ENCODE peak calls at places on chromosome 17, in seven cellular contexts. T is mesothelial cell of epicardium, C is astrocyte of the spinal cord, E is brain microvascular endothelial cell, V is GM06990, S is HL-60, M is Peyer's patch. B is an unnamed sample.

GRCh38 chr17:43366809-43367587 is 31.8 kb upstream of the ARL4D start:
- DNase-seq in T (no peak), C (no peak), E (no peak), V (no peak), S (no peak), M (no peak), B (no peak)

GRCh38 chr17:16929281-16929680 is 42.6 kb downstream of the TNFRSF13B start:
- DNase-seq in T (no peak), C (no peak), E (no peak), V (no peak), S (no peak), M (no peak), B (peak)

GRCh38 chr17:3915642-3916012 is 638 bp downstream of the P2RX1 start:
- DNase-seq in T (no peak), C (no peak), E (no peak), V (peak), S (no peak), M (no peak), B (no peak)

GRCh38 chr17:44137891-44138709 is 3.6 kb upstream of the HROB start:
- DNase-seq in T (peak), C (peak), E (peak), V (peak), S (peak), M (peak), B (peak)

GRCh38 chr17:28268610-28269313 is 50.2 kb upstream of the TMEM97 start:
- DNase-seq in T (no peak), C (no peak), E (no peak), V (no peak), S (no peak), M (no peak), B (no peak)

GRCh38 chr17:78643326-78643725 is 66.1 kb upstream of the DNAH17 start:
- DNase-seq in T (no peak), C (no peak), E (no peak), V (no peak), S (no peak), M (no peak), B (no peak)

GRCh38 chr17:40432864-40433528 is 10.3 kb upstream of the IGFBP4 start:
- DNase-seq in T (peak), C (peak), E (peak), V (no peak), S (no peak), M (peak), B (no peak)

GRCh38 chr17:1047177-1047885 is 50.4 kb downstream of the TIMM22 start:
- DNase-seq in T (peak), C (peak), E (no peak), V (no peak), S (no peak), M (no peak), B (no peak)

GRCh38 chr17:69882281-69882680 is 192.7 kb upstream of the KCNJ16 start:
- DNase-seq in T (no peak), C (no peak), E (no peak), V (no peak), S (no peak), M (no peak), B (no peak)

GRCh38 chr17:54900457-54901229 is at the start of gene TOM1L1:
- DNase-seq in T (peak), C (peak), E (peak), V (peak), S (peak), M (peak), B (no peak)

GRCh38 chr17:63425478-63425877 is 20.6 kb downstream of the CYB561 start:
- DNase-seq in T (peak), C (peak), E (peak), V (no peak), S (peak), M (peak), B (peak)

GRCh38 chr17:66655861-66656260 is 179.1 kb upstream of the CACNG5 start:
- DNase-seq in T (no peak), C (peak), E (peak), V (no peak), S (no peak), M (no peak), B (no peak)

GRCh38 chr17:66724581-66725341 is 110.2 kb upstream of the CACNG5 start:
- DNase-seq in T (no peak), C (peak), E (peak), V (no peak), S (no peak), M (no peak), B (no peak)

GRCh38 chr17:79814966-79815835 is 18.3 kb upstream of the CBX8 start:
- DNase-seq in T (peak), C (no peak), E (no peak), V (no peak), S (no peak), M (peak), B (no peak)

GRCh38 chr17:49612721-49613120 is 37.0 kb downstream of the NXPH3 start:
- DNase-seq in T (no peak), C (no peak), E (no peak), V (no peak), S (no peak), M (no peak), B (no peak)

GRCh38 chr17:41615454-41615853 is 2.9 kb upstream of the KRT16 start:
- DNase-seq in T (no peak), C (no peak), E (no peak), V (no peak), S (no peak), M (peak), B (no peak)

GRCh38 chr17:19703776-19704371 is 12.5 kb downstream of the SLC47A2 start:
- DNase-seq in T (no peak), C (no peak), E (no peak), V (no peak), S (no peak), M (no peak), B (no peak)

GRCh38 chr17:50210249-50211225 is 9.1 kb upstream of the COL1A1 start:
- DNase-seq in T (peak), C (peak), E (peak), V (no peak), S (no peak), M (peak), B (peak)

GRCh38 chr17:2856727-2857126 is 60.5 kb downstream of the RAP1GAP2 start:
- DNase-seq in T (no peak), C (no peak), E (no peak), V (no peak), S (no peak), M (no peak), B (no peak)

GRCh38 chr17:4261452-4261851 is 2.3 kb downstream of the ANKFY1 start:
- DNase-seq in T (no peak), C (peak), E (no peak), V (no peak), S (no peak), M (no peak), B (no peak)

GRCh38 chr17:35748323-35748960 is 4.6 kb downstream of the GAS2L2 start:
- DNase-seq in T (no peak), C (no peak), E (no peak), V (no peak), S (no peak), M (no peak), B (no peak)

GRCh38 chr17:63828936-63829335 is 1.5 kb upstream of the FTSJ3 start:
- DNase-seq in T (no peak), C (no peak), E (no peak), V (no peak), S (no peak), M (no peak), B (no peak)

GRCh38 chr17:1107777-1108559 is 71.8 kb downstream of the ABR start:
- DNase-seq in T (no peak), C (no peak), E (no peak), V (no peak), S (no peak), M (peak), B (no peak)

GRCh38 chr17:81399481-81400153 is 4.4 kb downstream of the BAHCC1 start:
- DNase-seq in T (no peak), C (no peak), E (no peak), V (no peak), S (no peak), M (peak), B (no peak)

GRCh38 chr17:74779948-74780400 is 3.8 kb upstream of the NAT9 start:
- DNase-seq in T (no peak), C (no peak), E (no peak), V (peak), S (peak), M (no peak), B (no peak)

GRCh38 chr17:39462644-39463375 is 1.5 kb downstream of the CDK12 start:
- DNase-seq in T (peak), C (no peak), E (no peak), V (no peak), S (no peak), M (peak), B (no peak)

GRCh38 chr17:42178817-42179216 is 2.1 kb downstream of the KCNH4 start:
- DNase-seq in T (no peak), C (no peak), E (no peak), V (peak), S (peak), M (no peak), B (no peak)

GRCh38 chr17:19533718-19534561 is at the start of gene SLC47A1:
- DNase-seq in T (peak), C (peak), E (no peak), V (peak), S (no peak), M (no peak), B (no peak)

GRCh38 chr17:56629450-56630187 is 36.1 kb downstream of the NOG start:
- DNase-seq in T (no peak), C (peak), E (peak), V (no peak), S (no peak), M (no peak), B (no peak)

GRCh38 chr17:21453144-21453982 is 77.2 kb downstream of the KCNJ12 start:
- DNase-seq in T (no peak), C (no peak), E (no peak), V (no peak), S (no peak), M (no peak), B (no peak)

GRCh38 chr17:49210158-49211029 is at the start of the genes ABI3 and GNGT2:
- DNase-seq in T (no peak), C (peak), E (peak), V (peak), S (peak), M (no peak), B (no peak)

GRCh38 chr17:16158721-16159120 is 56.6 kb downstream of the NCOR1 start:
- DNase-seq in T (no peak), C (no peak), E (no peak), V (no peak), S (no peak), M (no peak), B (no peak)

GRCh38 chr17:30376621-30377452 is 1.9 kb upstream of the CPD start:
- DNase-seq in T (no peak), C (peak), E (peak), V (peak), S (no peak), M (no peak), B (no peak)

GRCh38 chr17:83061586-83061985 is 17.8 kb upstream of the METRNL start:
- DNase-seq in T (peak), C (no peak), E (no peak), V (no peak), S (no peak), M (peak), B (no peak)

GRCh38 chr17:19376799-19377198 is 1.5 kb upstream of the MAPK7 start:
- DNase-seq in T (no peak), C (no peak), E (no peak), V (no peak), S (no peak), M (no peak), B (no peak)

GRCh38 chr17:75228305-75228704 is 22.8 kb downstream of the NUP85 start:
- DNase-seq in T (no peak), C (no peak), E (no peak), V (no peak), S (peak), M (no peak), B (no peak)

GRCh38 chr17:35841505-35841904 is 27.2 kb downstream of the HEATR9 start:
- DNase-seq in T (no peak), C (peak), E (peak), V (no peak), S (no peak), M (no peak), B (no peak)

GRCh38 chr17:2435852-2436251 is 35.0 kb upstream of the MNT start:
- DNase-seq in T (no peak), C (no peak), E (no peak), V (no peak), S (no peak), M (no peak), B (no peak)

GRCh38 chr17:20938244-20938643 is 104.6 kb downstream of the USP22 start:
- DNase-seq in T (no peak), C (no peak), E (no peak), V (no peak), S (no peak), M (no peak), B (no peak)

DNA sequence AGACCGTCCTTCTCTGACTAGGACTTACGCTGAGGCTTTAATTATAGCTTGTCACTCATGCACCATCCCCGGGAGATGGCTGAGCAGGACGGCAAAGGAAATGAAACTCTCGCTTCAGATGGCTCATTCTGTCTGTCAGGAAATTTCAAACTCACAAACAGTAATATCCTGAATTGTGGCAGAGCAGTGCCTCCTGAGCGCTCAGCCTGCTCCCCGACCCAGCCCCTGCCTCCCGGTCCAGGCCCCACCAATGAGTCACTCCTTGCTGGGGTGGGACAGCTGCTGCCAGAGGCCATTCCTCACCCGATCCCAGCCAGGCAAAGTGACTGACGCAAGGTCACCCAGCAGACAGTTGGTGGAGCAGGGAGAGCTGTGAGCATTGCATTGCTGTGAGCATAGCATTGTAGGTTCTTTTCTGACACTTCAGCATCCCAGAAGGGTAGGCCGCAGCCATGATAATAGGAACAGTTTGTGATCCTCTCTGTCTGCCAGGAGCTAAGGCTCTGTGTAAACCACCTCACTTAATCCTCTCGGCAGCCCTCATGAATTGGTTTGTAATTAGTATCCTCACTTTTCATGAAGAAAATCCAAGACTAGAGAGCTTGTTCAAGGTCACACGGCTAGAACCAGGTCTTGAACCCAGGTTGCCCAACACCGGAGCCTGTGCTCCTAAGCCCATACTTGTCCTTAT is 20.9 kb downstream of the CCDC182 start:
- DNase-seq in T (no peak), C (no peak), E (no peak), V (peak), S (no peak), M (no peak), B (no peak)
- TF ChIP-seq CTCF in T (no peak), C (no peak), E (no peak), V (no peak), S (no peak), M (no peak), B (no peak)

GRCh38 chr17:6245301-6245810 is 175.2 kb downstream of the WSCD1 start:
- DNase-seq in T (no peak), C (no peak), E (no peak), V (no peak), S (no peak), M (no peak), B (no peak)

GRCh38 chr17:6254036-6254435 is 180.9 kb downstream of the AIPL1 start:
- DNase-seq in T (no peak), C (peak), E (no peak), V (no peak), S (no peak), M (no peak), B (no peak)

GRCh38 chr17:6244796-6245195 is 174.6 kb downstream of the WSCD1 start:
- DNase-seq in T (no peak), C (no peak), E (no peak), V (no peak), S (no peak), M (no peak), B (no peak)

GRCh38 chr17:6248061-6248460 is 177.9 kb downstream of the WSCD1 start:
- DNase-seq in T (no peak), C (no peak), E (no peak), V (no peak), S (no peak), M (no peak), B (no peak)

DNA sequence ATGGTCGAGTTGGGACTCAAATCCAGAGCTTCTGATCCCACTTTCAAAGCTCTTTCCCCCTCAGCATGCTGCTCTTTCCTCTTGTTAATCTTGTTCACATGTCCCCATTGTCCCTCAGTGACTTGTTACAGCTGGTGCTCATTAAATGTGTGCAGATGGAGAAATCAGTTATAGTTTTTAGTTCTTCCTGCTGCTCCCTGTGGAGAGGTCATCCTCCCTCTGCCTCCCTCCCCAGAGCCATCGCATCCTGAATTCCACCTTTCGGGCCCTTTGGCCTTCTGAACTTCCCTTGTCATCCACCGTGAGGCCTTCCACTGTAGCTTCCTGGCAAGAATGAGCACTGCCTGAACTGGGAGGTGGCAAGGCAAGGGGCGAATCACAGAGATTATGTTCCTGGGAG is 179.6 kb downstream of the WSCD1 start:
- DNase-seq in T (no peak), C (no peak), E (no peak), V (no peak), S (no peak), M (no peak), B (no peak)
- TF ChIP-seq CTCF in T (no peak), C (no peak), E (no peak), V (no peak), S (no peak), M (no peak), B (no peak)

DNA sequence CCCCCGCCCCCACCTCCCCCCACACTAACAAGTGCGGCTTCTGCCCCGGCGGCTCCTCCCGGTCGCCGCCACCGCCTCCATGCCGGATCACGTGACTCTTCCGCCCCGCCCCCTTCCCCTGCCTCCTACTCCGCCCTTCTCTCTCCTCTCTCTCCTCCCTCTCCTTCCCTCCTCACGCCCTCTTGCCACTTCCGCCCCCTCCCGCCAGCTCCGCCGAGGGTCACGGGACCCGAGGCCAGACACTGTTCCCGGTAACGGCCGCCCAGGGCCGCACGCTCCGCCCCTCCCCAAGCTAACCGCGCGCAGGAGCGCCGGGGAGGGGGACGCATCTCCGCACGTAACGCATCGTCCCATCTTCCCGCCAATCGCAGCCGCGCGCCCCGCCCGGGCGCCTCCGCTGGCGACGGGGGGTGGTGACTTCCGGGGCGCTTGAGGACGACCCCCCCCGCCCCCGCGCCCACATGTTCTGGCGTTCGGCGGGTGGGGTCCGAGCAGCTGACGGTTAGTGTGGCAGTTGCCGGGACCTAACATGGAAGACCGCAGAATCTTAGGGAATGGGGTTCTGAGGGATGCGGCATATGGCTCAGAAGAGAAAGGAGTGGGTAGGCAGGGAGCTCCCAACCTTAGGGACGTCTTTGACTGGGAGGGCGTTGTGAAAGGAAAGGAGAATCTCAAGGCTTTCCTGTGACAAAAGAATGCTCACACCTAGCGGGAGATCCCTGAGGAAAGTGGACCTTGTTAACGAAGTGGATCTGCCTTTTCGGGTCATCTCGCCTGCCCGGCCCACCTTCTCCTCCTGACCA is at the start of gene USP32:
- DNase-seq in T (peak), C (peak), E (peak), V (peak), S (peak), M (peak), B (peak)
- TF ChIP-seq CTCF in T (no peak), C (no peak), E (no peak), V (peak), S (no peak), M (peak), B (no peak)

DNA sequence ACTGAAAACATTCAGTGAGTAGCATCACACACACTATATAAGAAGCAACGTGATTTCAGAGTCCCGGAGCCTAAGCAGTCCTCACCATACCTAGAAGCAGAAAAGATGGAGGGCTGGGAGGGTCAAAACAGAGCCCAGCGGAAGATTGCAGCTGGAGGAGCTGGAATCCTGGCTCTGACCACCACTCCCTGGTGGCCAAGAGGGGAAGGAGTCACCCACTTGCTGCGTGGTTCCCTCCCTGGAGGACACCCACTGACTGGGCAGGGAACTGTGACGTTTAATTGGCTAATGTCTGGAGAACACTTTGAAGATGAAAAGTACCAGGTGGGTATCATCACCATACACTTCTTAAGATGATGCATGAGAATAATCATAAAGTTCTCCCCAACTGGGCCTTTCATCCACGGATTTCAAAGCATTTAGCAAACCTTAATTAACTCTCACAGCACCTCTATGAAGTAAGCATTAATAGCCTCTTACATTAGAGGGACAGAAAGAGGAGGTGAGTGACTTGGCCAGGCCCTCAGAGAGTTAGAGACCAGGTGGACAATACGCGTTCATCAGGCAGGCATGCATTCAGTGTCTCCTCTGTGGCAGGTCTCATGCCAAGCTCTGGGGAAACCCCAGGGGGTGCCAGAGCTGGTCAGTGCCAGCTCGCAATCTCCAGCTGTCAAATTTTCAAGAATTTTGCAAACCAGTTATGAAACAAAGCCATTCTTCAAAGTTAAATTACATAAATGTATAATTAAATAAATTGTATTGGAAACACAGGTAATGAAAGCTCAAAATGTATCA is 137.9 kb downstream of the AXIN2 start:
- DNase-seq in T (no peak), C (no peak), E (no peak), V (no peak), S (no peak), M (no peak), B (no peak)
- TF ChIP-seq CTCF in T (no peak), C (no peak), E (peak), V (no peak), S (no peak), M (no peak), B (no peak)

B was measured in omental fat pad.